ENCODE peak calls at places on chromosomes 2 and 18, in five cellular contexts. U is psoas muscle, K is HL-60, G is foreskin fibroblast, I is right atrium auricular region. J is an unnamed sample.

GRCh38 chr2:15675456-15676195 is 84.0 kb downstream of the DDX1 start:
- DNase-seq in G (no peak), I (no peak), U (no peak), K (no peak), J (no peak)

GRCh38 chr18:37435996-37436395 is 129.6 kb downstream of the CELF4 start:
- DNase-seq in G (no peak), U (no peak), I (no peak), K (no peak), J (no peak)

GRCh38 chr18:31992836-31993575 is 25.6 kb upstream of the RNF125 start:
- DNase-seq in U (no peak), K (no peak), G (no peak), I (no peak), J (no peak)

GRCh38 chr18:61891271-61891670 is 1.5 kb downstream of the RNF152 start:
- DNase-seq in K (no peak), G (no peak), I (no peak), U (no peak), J (no peak)

GRCh38 chr2:15081356-15081755 is 448.8 kb downstream of the LRATD1 start:
- DNase-seq in U (no peak), G (no peak), K (no peak), I (no peak), J (no peak)

GRCh38 chr2:42901076-42901645 is 108.8 kb upstream of the HAAO start:
- DNase-seq in G (peak; percentile 58), K (no peak), U (no peak), I (no peak), J (no peak)

GRCh38 chr2:234643407-234643806 is 146.5 kb upstream of the ARL4C start:
- DNase-seq in G (no peak), U (no peak), I (no peak), K (no peak), J (no peak)

GRCh38 chr2:50752228-50752627 is 279.7 kb downstream of the NRXN1 start:
- DNase-seq in I (no peak), U (no peak), K (no peak), G (no peak), J (no peak)

GRCh38 chr2:125745514-125745913 is 910.4 kb upstream of the GYPC start:
- DNase-seq in G (no peak), K (peak; percentile 17), U (no peak), I (no peak), J (peak; percentile 35)

GRCh38 chr2:2633017-2633416 is 301.9 kb upstream of the MYT1L start:
- DNase-seq in G (no peak), U (no peak), K (no peak), I (no peak), J (no peak)

GRCh38 chr2:60411295-60411694 is 142.2 kb downstream of the BCL11A start:
- DNase-seq in G (no peak), K (peak; percentile 21), I (no peak), U (no peak), J (no peak)

GRCh38 chr18:47100214-47100831 is 50.0 kb downstream of the HDHD2 start:
- DNase-seq in U (no peak), K (peak; percentile 62), I (peak; percentile 65), G (peak; percentile 41), J (peak; percentile 67)

GRCh38 chr18:8807502-8807833 is 102.1 kb downstream of the MTCL1 start:
- DNase-seq in I (no peak), G (no peak), U (no peak), K (no peak), J (no peak)

GRCh38 chr2:1841903-1842791 is 97.8 kb upstream of the PXDN start:
- DNase-seq in G (no peak), K (no peak), U (no peak), I (no peak), J (no peak)

GRCh38 chr2:173998386-173998785 is 33.2 kb upstream of the SP3 start:
- DNase-seq in G (no peak), U (no peak), I (no peak), K (peak; percentile 59), J (no peak)

GRCh38 chr2:60885683-60886082 is 4.3 kb downstream of the REL start:
- DNase-seq in I (no peak), G (no peak), U (no peak), K (peak; percentile 15), J (no peak)

GRCh38 chr2:123840614-123841013 is 184.5 kb upstream of the CNTNAP5 start:
- DNase-seq in U (no peak), K (no peak), I (no peak), G (no peak), J (no peak)

GRCh38 chr2:123839326-123839725 is 185.8 kb upstream of the CNTNAP5 start:
- DNase-seq in K (no peak), G (no peak), U (no peak), I (no peak), J (no peak)

GRCh38 chr2:123840016-123840415 is 185.1 kb upstream of the CNTNAP5 start:
- DNase-seq in I (no peak), G (no peak), K (no peak), U (no peak), J (no peak)
- TF ChIP-seq CTCF in I (no peak), G (no peak), K (no peak), U (no peak), J (no peak)

GRCh38 chr2:102841107-102841840 is 79.4 kb downstream of the TMEM182 start:
- DNase-seq in I (no peak), K (peak; percentile 62), G (peak; percentile 26), U (no peak), J (peak; percentile 67)
- TF ChIP-seq CTCF in I (peak; percentile 17), K (peak; percentile 48), G (peak; percentile 62), U (peak; percentile 49), J (peak; percentile 55)

GRCh38 chr2:70248810-70249438 is 496 bp upstream of the TIA1 start:
- DNase-seq in I (peak; percentile 97), K (peak; percentile 87), U (no peak), G (no peak), J (peak; percentile 93)
- TF ChIP-seq CTCF in I (no peak), K (no peak), U (no peak), G (no peak), J (no peak)

GRCh38 chr2:127037456-127037855 is 69.5 kb downstream of the BIN1 start:
- DNase-seq in U (no peak), I (no peak), K (no peak), G (no peak), J (no peak)
- TF ChIP-seq CTCF in U (no peak), I (no peak), K (no peak), G (no peak), J (no peak)

GRCh38 chr2:63424329-63425078 is 163.8 kb downstream of the WDPCP start:
- DNase-seq in G (peak; percentile 24), U (peak; percentile 36), K (peak; percentile 36), I (no peak), J (no peak)
- TF ChIP-seq CTCF in G (peak; percentile 51), U (peak; percentile 39), K (peak; percentile 34), I (no peak), J (peak; percentile 29)

J was measured in nephron progenitor cell.